ENCODE peak calls at places on chromosomes 2 and 18, in nine cellular contexts. One of them, this sample, is unnamed.

GRCh38 chr18:35024196-35024595 is 17.0 kb upstream of the MAPRE2 start:
- DNase-seq in ovary: no peak
- DNase-seq in astrocyte of the spinal cord: no peak
- DNase-seq in keratinocyte: no peak
- DNase-seq in AG04450: no peak
- DNase-seq in Peyer's patch: no peak
- DNase-seq in breast epithelium: no peak
- DNase-seq in tibial artery: no peak
- DNase-seq in left ventricle myocardium inferior: no peak
- DNase-seq in this sample: no peak

GRCh38 chr2:231642631-231643493 is 50.2 kb downstream of the TEX44 start:
- DNase-seq in ovary: peak; percentile 79
- DNase-seq in astrocyte of the spinal cord: peak; percentile 96
- DNase-seq in keratinocyte: peak; percentile 96
- DNase-seq in AG04450: peak; percentile 63
- DNase-seq in Peyer's patch: peak; percentile 33
- DNase-seq in breast epithelium: peak; percentile 90
- DNase-seq in tibial artery: peak; percentile 98
- DNase-seq in left ventricle myocardium inferior: peak; percentile 86
- DNase-seq in this sample: peak; percentile 94

GRCh38 chr2:196798980-196799379 is 503 bp downstream of the GTF3C3 start:
- DNase-seq in ovary: no peak
- DNase-seq in astrocyte of the spinal cord: no peak
- DNase-seq in keratinocyte: no peak
- DNase-seq in AG04450: no peak
- DNase-seq in Peyer's patch: no peak
- DNase-seq in breast epithelium: no peak
- DNase-seq in tibial artery: no peak
- DNase-seq in left ventricle myocardium inferior: no peak
- DNase-seq in this sample: peak; percentile 27

GRCh38 chr18:74380916-74381315 is 65.3 kb downstream of the C18orf63 start:
- DNase-seq in ovary: no peak
- DNase-seq in astrocyte of the spinal cord: no peak
- DNase-seq in keratinocyte: no peak
- DNase-seq in AG04450: no peak
- DNase-seq in Peyer's patch: no peak
- DNase-seq in breast epithelium: no peak
- DNase-seq in tibial artery: no peak
- DNase-seq in left ventricle myocardium inferior: no peak
- DNase-seq in this sample: no peak

GRCh38 chr2:28621172-28622100 is 125.6 kb downstream of the PLB1 start:
- DNase-seq in ovary: peak; percentile 66
- DNase-seq in astrocyte of the spinal cord: peak; percentile 98
- DNase-seq in keratinocyte: no peak
- DNase-seq in AG04450: peak; percentile 81
- DNase-seq in Peyer's patch: peak; percentile 79
- DNase-seq in breast epithelium: peak; percentile 69
- DNase-seq in tibial artery: peak; percentile 94
- DNase-seq in left ventricle myocardium inferior: no peak
- DNase-seq in this sample: peak; percentile 99

GRCh38 chr18:35387367-35387685 is 10.2 kb upstream of the ZNF396 start:
- DNase-seq in ovary: no peak
- DNase-seq in astrocyte of the spinal cord: peak; percentile 23
- DNase-seq in keratinocyte: no peak
- DNase-seq in AG04450: no peak
- DNase-seq in Peyer's patch: no peak
- DNase-seq in breast epithelium: no peak
- DNase-seq in tibial artery: no peak
- DNase-seq in left ventricle myocardium inferior: no peak
- DNase-seq in this sample: peak; percentile 40

GRCh38 chr2:116668691-116669090 is 1145.8 kb upstream of the DDX18 start:
- DNase-seq in ovary: no peak
- DNase-seq in astrocyte of the spinal cord: peak; percentile 3
- DNase-seq in keratinocyte: no peak
- DNase-seq in AG04450: no peak
- DNase-seq in Peyer's patch: no peak
- DNase-seq in breast epithelium: no peak
- DNase-seq in tibial artery: no peak
- DNase-seq in left ventricle myocardium inferior: no peak
- DNase-seq in this sample: no peak

GRCh38 chr2:73963385-73964120 is 21.2 kb upstream of the TET3 start:
- DNase-seq in ovary: no peak
- DNase-seq in astrocyte of the spinal cord: no peak
- DNase-seq in keratinocyte: no peak
- DNase-seq in AG04450: no peak
- DNase-seq in Peyer's patch: no peak
- DNase-seq in breast epithelium: no peak
- DNase-seq in tibial artery: no peak
- DNase-seq in left ventricle myocardium inferior: no peak
- DNase-seq in this sample: no peak

GRCh38 chr18:55012041-55012440 is 52.8 kb upstream of the CCDC68 start:
- DNase-seq in ovary: no peak
- DNase-seq in astrocyte of the spinal cord: no peak
- DNase-seq in keratinocyte: no peak
- DNase-seq in AG04450: no peak
- DNase-seq in Peyer's patch: no peak
- DNase-seq in breast epithelium: no peak
- DNase-seq in tibial artery: no peak
- DNase-seq in left ventricle myocardium inferior: no peak
- DNase-seq in this sample: peak; percentile 68

DNA sequence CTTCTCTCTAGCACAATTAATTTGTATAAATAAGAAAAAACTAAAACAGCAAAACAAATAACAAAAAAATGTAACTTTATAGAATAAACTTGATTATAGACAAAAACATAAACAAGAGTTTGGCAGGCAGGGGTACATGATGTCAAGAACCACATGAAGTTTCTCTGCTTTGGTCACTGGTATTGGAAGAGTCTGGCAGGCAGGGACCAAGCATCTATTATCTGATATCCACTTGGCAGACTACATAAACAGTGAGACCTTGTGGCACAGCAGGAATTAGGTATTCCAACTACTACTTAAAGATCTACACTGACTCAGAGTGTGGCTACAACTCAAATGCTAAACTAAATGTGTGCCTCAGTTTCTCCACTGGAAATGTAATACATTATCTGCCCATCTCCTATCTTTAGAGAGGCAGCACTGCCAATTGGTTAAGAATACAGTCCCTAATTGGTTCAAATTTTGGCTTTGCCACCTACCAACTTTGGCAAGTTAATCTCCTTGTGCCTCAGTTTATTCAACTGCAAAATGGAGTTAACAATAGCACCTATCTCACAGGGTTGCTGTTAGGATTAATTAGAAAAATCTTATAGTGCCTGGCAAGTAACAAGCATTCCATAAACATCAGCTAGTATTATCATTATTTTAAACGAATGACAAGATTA is 2.7 kb downstream of the MAP4K3 start:
- DNase-seq in ovary: no peak
- DNase-seq in astrocyte of the spinal cord: no peak
- DNase-seq in keratinocyte: no peak
- DNase-seq in AG04450: no peak
- DNase-seq in Peyer's patch: no peak
- DNase-seq in breast epithelium: no peak
- DNase-seq in tibial artery: no peak
- DNase-seq in left ventricle myocardium inferior: no peak
- DNase-seq in this sample: no peak
- H3K4me3 ChIP-seq in ovary: no peak overlapping the region
- H3K4me3 ChIP-seq in astrocyte of the spinal cord: no peak overlapping the region
- H3K4me3 ChIP-seq in keratinocyte: no peak overlapping the region
- H3K4me3 ChIP-seq in AG04450: peak overlapping the region; percentile 39
- H3K4me3 ChIP-seq in Peyer's patch: no peak overlapping the region
- H3K4me3 ChIP-seq in breast epithelium: peak overlapping the region; percentile 93
- H3K4me3 ChIP-seq in tibial artery: peak overlapping the region; percentile 90
- H3K4me3 ChIP-seq in left ventricle myocardium inferior: peak overlapping the region; percentile 95
- H3K4me3 ChIP-seq in this sample: peak overlapping the region; percentile 11

GRCh38 chr2:9556121-9556869 is 665 bp upstream of the ADAM17 start:
- DNase-seq in ovary: no peak
- DNase-seq in astrocyte of the spinal cord: peak; percentile 44
- DNase-seq in keratinocyte: no peak
- DNase-seq in AG04450: no peak
- DNase-seq in Peyer's patch: no peak
- DNase-seq in breast epithelium: no peak
- DNase-seq in tibial artery: no peak
- DNase-seq in left ventricle myocardium inferior: no peak
- DNase-seq in this sample: peak; percentile 47

GRCh38 chr2:9558948-9559381 is 3.3 kb upstream of the ADAM17 start:
- DNase-seq in ovary: no peak
- DNase-seq in astrocyte of the spinal cord: peak; percentile 92
- DNase-seq in keratinocyte: peak; percentile 87
- DNase-seq in AG04450: peak; percentile 84
- DNase-seq in Peyer's patch: no peak
- DNase-seq in breast epithelium: no peak
- DNase-seq in tibial artery: peak; percentile 80
- DNase-seq in left ventricle myocardium inferior: no peak
- DNase-seq in this sample: peak; percentile 93

GRCh38 chr2:9554841-9555337 is 741 bp downstream of the ADAM17 start:
- DNase-seq in ovary: no peak
- DNase-seq in astrocyte of the spinal cord: peak; percentile 81
- DNase-seq in keratinocyte: no peak
- DNase-seq in AG04450: peak; percentile 59
- DNase-seq in Peyer's patch: peak; percentile 47
- DNase-seq in breast epithelium: no peak
- DNase-seq in tibial artery: no peak
- DNase-seq in left ventricle myocardium inferior: no peak
- DNase-seq in this sample: peak; percentile 95

GRCh38 chr2:9552491-9553178 is 3.0 kb downstream of the ADAM17 start:
- DNase-seq in ovary: no peak
- DNase-seq in astrocyte of the spinal cord: peak; percentile 69
- DNase-seq in keratinocyte: peak; percentile 40
- DNase-seq in AG04450: peak; percentile 36
- DNase-seq in Peyer's patch: no peak
- DNase-seq in breast epithelium: no peak
- DNase-seq in tibial artery: no peak
- DNase-seq in left ventricle myocardium inferior: no peak
- DNase-seq in this sample: peak; percentile 92

GRCh38 chr2:9555338-9556120 is at the start of gene ADAM17:
- DNase-seq in ovary: peak; percentile 96
- DNase-seq in astrocyte of the spinal cord: peak; percentile 99
- DNase-seq in keratinocyte: peak; percentile 80
- DNase-seq in AG04450: peak; percentile 85
- DNase-seq in Peyer's patch: peak; percentile 94
- DNase-seq in breast epithelium: peak; percentile 95
- DNase-seq in tibial artery: peak; percentile 99
- DNase-seq in left ventricle myocardium inferior: peak; percentile 97
- DNase-seq in this sample: peak; percentile 98
- TF ChIP-seq CTCF in ovary: peak; percentile 94
- TF ChIP-seq CTCF in astrocyte of the spinal cord: peak; percentile 63
- TF ChIP-seq CTCF in keratinocyte: peak; percentile 66
- TF ChIP-seq CTCF in AG04450: peak; percentile 65
- TF ChIP-seq CTCF in Peyer's patch: peak; percentile 75
- TF ChIP-seq CTCF in breast epithelium: no peak
- TF ChIP-seq CTCF in tibial artery: peak; percentile 53
- TF ChIP-seq CTCF in left ventricle myocardium inferior: peak; percentile 67
- TF ChIP-seq CTCF in this sample: peak; percentile 55

DNA sequence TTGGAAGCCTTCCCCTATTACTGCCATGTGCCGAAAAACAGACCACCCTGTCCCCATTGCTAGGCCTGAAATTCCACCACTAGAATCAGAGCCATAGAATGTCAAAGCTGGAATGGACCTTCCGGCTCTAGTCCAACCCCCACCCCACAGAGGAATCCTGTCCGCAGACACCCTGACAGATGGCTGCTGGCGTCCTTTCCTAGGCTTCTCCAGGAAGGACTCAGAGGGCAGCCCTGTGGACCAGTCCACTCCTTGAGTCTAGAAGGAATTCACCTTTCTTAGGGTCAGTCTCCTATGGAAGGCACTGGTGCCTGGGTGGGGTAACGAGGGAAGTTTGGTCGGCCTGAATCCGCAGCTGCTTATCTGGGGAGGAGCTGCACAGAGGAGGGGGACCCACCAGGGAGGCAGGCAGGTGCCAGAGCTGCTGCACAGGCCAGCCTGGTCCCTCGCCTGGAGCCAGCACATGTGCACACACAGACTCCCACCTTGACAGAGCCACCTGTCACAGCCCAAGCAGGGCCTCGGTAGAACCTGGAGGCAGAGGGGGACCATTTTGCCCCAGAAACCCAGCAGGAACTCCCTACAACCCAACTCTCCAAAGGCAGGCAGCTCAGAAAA is 2.5 kb downstream of the DNMT3A start:
- DNase-seq in ovary: no peak
- DNase-seq in astrocyte of the spinal cord: no peak
- DNase-seq in keratinocyte: no peak
- DNase-seq in AG04450: no peak
- DNase-seq in Peyer's patch: no peak
- DNase-seq in breast epithelium: no peak
- DNase-seq in tibial artery: peak; percentile 64
- DNase-seq in left ventricle myocardium inferior: peak; percentile 50
- DNase-seq in this sample: no peak
- H3K4me3 ChIP-seq in ovary: no peak overlapping the region
- H3K4me3 ChIP-seq in astrocyte of the spinal cord: no peak overlapping the region
- H3K4me3 ChIP-seq in keratinocyte: no peak overlapping the region
- H3K4me3 ChIP-seq in AG04450: peak overlapping the region; percentile 7
- H3K4me3 ChIP-seq in Peyer's patch: no peak overlapping the region
- H3K4me3 ChIP-seq in breast epithelium: no peak overlapping the region
- H3K4me3 ChIP-seq in tibial artery: peak overlapping the region; percentile 87
- H3K4me3 ChIP-seq in left ventricle myocardium inferior: peak overlapping the region; percentile 84
- H3K4me3 ChIP-seq in this sample: no peak overlapping the region

DNA sequence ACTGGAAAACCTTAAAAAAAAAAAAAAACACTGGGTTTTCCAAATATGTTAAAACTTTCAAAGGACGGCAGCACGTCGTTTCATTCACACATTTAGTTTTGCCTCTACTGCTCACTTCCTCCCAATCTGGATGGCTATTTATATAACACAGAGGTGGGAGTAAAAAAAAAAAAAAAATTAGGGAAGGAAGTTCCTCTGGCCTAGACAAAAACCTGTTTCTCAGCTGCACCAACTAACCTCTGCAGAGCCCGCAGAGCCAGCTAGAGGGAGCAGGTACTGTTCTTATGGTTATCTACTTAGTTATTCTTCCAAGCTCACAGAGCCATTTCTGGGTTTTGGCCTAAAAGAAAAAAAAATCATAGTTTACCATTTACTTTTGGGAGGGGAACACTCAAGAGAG is 28.1 kb downstream of the SLC1A4 start:
- DNase-seq in ovary: peak; percentile 60
- DNase-seq in astrocyte of the spinal cord: no peak
- DNase-seq in keratinocyte: no peak
- DNase-seq in AG04450: no peak
- DNase-seq in Peyer's patch: peak; percentile 68
- DNase-seq in breast epithelium: no peak
- DNase-seq in tibial artery: no peak
- DNase-seq in left ventricle myocardium inferior: no peak
- DNase-seq in this sample: peak; percentile 20
- TF ChIP-seq CTCF in ovary: no peak
- TF ChIP-seq CTCF in astrocyte of the spinal cord: peak; percentile 35
- TF ChIP-seq CTCF in keratinocyte: peak; percentile 31
- TF ChIP-seq CTCF in AG04450: peak; percentile 18
- TF ChIP-seq CTCF in Peyer's patch: peak; percentile 34
- TF ChIP-seq CTCF in breast epithelium: peak; percentile 37
- TF ChIP-seq CTCF in tibial artery: no peak
- TF ChIP-seq CTCF in left ventricle myocardium inferior: peak; percentile 56
- TF ChIP-seq CTCF in this sample: peak; percentile 47

GRCh38 chr2:239326831-239327535 is 73.8 kb downstream of the HDAC4 start:
- DNase-seq in ovary: no peak
- DNase-seq in astrocyte of the spinal cord: peak; percentile 66
- DNase-seq in keratinocyte: no peak
- DNase-seq in AG04450: no peak
- DNase-seq in Peyer's patch: peak; percentile 18
- DNase-seq in breast epithelium: no peak
- DNase-seq in tibial artery: no peak
- DNase-seq in left ventricle myocardium inferior: no peak
- DNase-seq in this sample: no peak
- H3K4me3 ChIP-seq in ovary: no peak overlapping the region
- H3K4me3 ChIP-seq in astrocyte of the spinal cord: no peak overlapping the region
- H3K4me3 ChIP-seq in keratinocyte: no peak overlapping the region
- H3K4me3 ChIP-seq in AG04450: no peak overlapping the region
- H3K4me3 ChIP-seq in Peyer's patch: no peak overlapping the region
- H3K4me3 ChIP-seq in breast epithelium: no peak overlapping the region
- H3K4me3 ChIP-seq in tibial artery: no peak overlapping the region
- H3K4me3 ChIP-seq in left ventricle myocardium inferior: no peak overlapping the region
- H3K4me3 ChIP-seq in this sample: no peak overlapping the region

GRCh38 chr2:70959851-70960832 is 18.3 kb upstream of the ANKRD53 start:
- DNase-seq in ovary: no peak
- DNase-seq in astrocyte of the spinal cord: no peak
- DNase-seq in keratinocyte: no peak
- DNase-seq in AG04450: no peak
- DNase-seq in Peyer's patch: no peak
- DNase-seq in breast epithelium: peak; percentile 36
- DNase-seq in tibial artery: peak; percentile 51
- DNase-seq in left ventricle myocardium inferior: no peak
- DNase-seq in this sample: no peak
- TF ChIP-seq CTCF in ovary: no peak
- TF ChIP-seq CTCF in astrocyte of the spinal cord: peak; percentile 17
- TF ChIP-seq CTCF in keratinocyte: peak; percentile 2
- TF ChIP-seq CTCF in AG04450: no peak
- TF ChIP-seq CTCF in Peyer's patch: no peak
- TF ChIP-seq CTCF in breast epithelium: no peak
- TF ChIP-seq CTCF in tibial artery: no peak
- TF ChIP-seq CTCF in left ventricle myocardium inferior: no peak
- TF ChIP-seq CTCF in this sample: no peak

This sample was measured in choroid plexus epithelial cell.